ENCODE peak calls at places on chromosomes 12 and 14, in eight cellular contexts. L is stimulated activated CD4-positive, alpha-beta T cell treated with anti-CD3 and anti-CD28 coated beads, TNF-alpha, amount 100 ng/mL, for 48 hours; Q is brain microvascular endothelial cell; G is SW480; Z is testis; C is AG08395; F is AG10803; J is fibroblast of mammary gland. H is an unnamed sample.

GRCh38 chr14:104110491-104111209 is 25.1 kb downstream of the ASPG start:
- DNase-seq in G (no peak), Q (no peak), J (no peak), Z (no peak), F (no peak), L (no peak), C (no peak), H (no peak)

GRCh38 chr14:54722791-54723432 is 156.0 kb downstream of the SAMD4A start:
- DNase-seq in J (peak), G (peak), C (no peak), Q (peak), F (peak), Z (no peak), L (no peak), H (no peak)

GRCh38 chr12:95303476-95303875 is 85.9 kb downstream of the VEZT start:
- DNase-seq in C (no peak), G (no peak), L (no peak), Z (no peak), J (peak), F (peak), Q (no peak), H (no peak)

GRCh38 chr14:74531467-74531866 is 37.9 kb downstream of the ISCA2 start:
- DNase-seq in Q (peak), L (no peak), G (peak), C (peak), F (peak), Z (no peak), J (peak), H (no peak)

GRCh38 chr14:90445011-90445410 is 48.2 kb downstream of the CALM1 start:
- DNase-seq in L (no peak), J (no peak), Z (peak), G (no peak), F (no peak), Q (no peak), C (no peak), H (no peak)

GRCh38 chr14:86646688-86647687 is 1117.0 kb downstream of the FLRT2 start:
- DNase-seq in C (peak), Z (no peak), Q (no peak), J (peak), F (peak), G (no peak), L (no peak), H (no peak)

GRCh38 chr12:10612110-10612509 is 1.3 kb downstream of the MAGOHB start:
- DNase-seq in L (no peak), J (no peak), Q (no peak), G (no peak), F (no peak), C (no peak), Z (no peak), H (no peak)

GRCh38 chr14:103401223-103402214 is 16.3 kb downstream of the MARK3 start:
- DNase-seq in Q (peak), J (peak), L (no peak), G (no peak), C (peak), F (peak), Z (peak), H (no peak)

GRCh38 chr14:71550367-71550766 is 381.9 kb upstream of the RGS6 start:
- DNase-seq in F (no peak), Z (no peak), L (no peak), G (no peak), Q (no peak), J (no peak), C (no peak), H (no peak)

H was measured in NCI-H345.